ENCODE peak calls at places on chromosomes 12 and 14, in ten cellular contexts. V is IMR-90, W is HCT116, U is heart left ventricle, S is Peyer's patch, G is A549, X is prostate gland, F is H54, K is spleen, A is lower leg skin. N is an unnamed sample.

GRCh38 chr14:99952039-99952438 is 113.2 kb upstream of the EVL start:
- DNase-seq in V (no peak), W (no peak), U (no peak), S (no peak), G (no peak), X (no peak), F (no peak), K (no peak), A (no peak), N (no peak)

GRCh38 chr12:121942145-121942718 is 23.8 kb downstream of the CFAP251 start:
- DNase-seq in V (peak; percentile 86), W (no peak), U (no peak), S (no peak), G (no peak), X (no peak), F (no peak), K (no peak), A (no peak), N (no peak)

GRCh38 chr12:52005903-52006703 is 643 bp upstream of the TAMALIN start:
- DNase-seq in V (no peak), W (no peak), U (peak; percentile 57), S (peak; percentile 79), G (no peak), X (no peak), F (no peak), K (peak; percentile 93), A (peak; percentile 93), N (no peak)

GRCh38 chr12:54701940-54702592 is 53.9 kb upstream of the DCD start:
- DNase-seq in V (peak; percentile 41), W (peak; percentile 37), U (no peak), S (no peak), G (peak; percentile 34), X (peak; percentile 13), F (no peak), K (no peak), A (no peak), N (peak; percentile 75)

GRCh38 chr12:63802012-63802608 is 22.4 kb downstream of the RXYLT1 start:
- DNase-seq in V (peak; percentile 25), W (no peak), U (no peak), S (no peak), G (peak; percentile 33), X (no peak), F (no peak), K (no peak), A (no peak), N (peak; percentile 48)

GRCh38 chr12:254039-254438 is 8.6 kb downstream of the SLC6A13 start:
- DNase-seq in V (no peak), W (no peak), U (no peak), S (no peak), G (no peak), X (no peak), F (no peak), K (no peak), A (no peak), N (no peak)

GRCh38 chr12:52321433-52321832 is 235 bp upstream of the KRT83 start:
- DNase-seq in V (no peak), W (no peak), U (no peak), S (no peak), G (no peak), X (peak; percentile 54), F (no peak), K (peak; percentile 42), A (peak; percentile 83), N (no peak)

GRCh38 chr12:47218191-47218654 is 138.5 kb upstream of the AMIGO2 start:
- DNase-seq in V (no peak), W (no peak), U (no peak), S (no peak), G (no peak), X (no peak), F (no peak), K (no peak), A (no peak), N (no peak)

GRCh38 chr14:69226178-69226577 is 33.8 kb upstream of the GALNT16 start:
- DNase-seq in V (no peak), W (no peak), U (peak; percentile 10), S (no peak), G (no peak), X (no peak), F (no peak), K (no peak), A (no peak), N (no peak)

GRCh38 chr14:69226736-69227135 is 33.2 kb upstream of the GALNT16 start:
- DNase-seq in V (no peak), W (no peak), U (no peak), S (no peak), G (no peak), X (no peak), F (no peak), K (no peak), A (no peak), N (no peak)

GRCh38 chr14:69224946-69225345 is 33.6 kb downstream of the EXD2 start:
- DNase-seq in V (no peak), W (no peak), U (no peak), S (no peak), G (no peak), X (no peak), F (no peak), K (no peak), A (no peak), N (no peak)
- TF ChIP-seq POLR2A in V (no peak), W (no peak), U (no peak), S (no peak), G (no peak), X (no peak), F (no peak), K (no peak), A (no peak), N (no peak)

DNA sequence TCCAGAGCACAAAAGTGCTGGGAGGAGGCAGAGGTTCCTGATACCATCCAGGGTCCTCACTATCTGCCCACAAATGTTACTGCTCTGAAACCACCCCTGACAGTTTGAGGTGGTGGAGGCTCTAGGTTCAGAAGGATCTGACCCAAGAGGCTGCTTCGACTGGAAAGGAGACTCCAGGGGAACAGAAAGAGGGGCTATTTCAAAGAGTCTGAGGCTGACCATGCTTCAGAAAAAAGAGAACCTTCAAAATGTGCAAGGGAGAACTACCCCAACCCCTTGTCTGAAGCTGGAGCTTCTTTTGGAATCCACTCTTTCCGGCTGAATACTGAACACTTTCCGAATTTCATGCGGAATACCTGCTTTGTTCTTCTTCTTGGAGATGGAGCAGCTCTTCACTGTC is 41.8 kb downstream of the RBM19 start:
- DNase-seq in V (no peak), W (no peak), U (no peak), S (no peak), G (no peak), X (no peak), F (no peak), K (no peak), A (no peak), N (no peak)
- TF ChIP-seq POLR2A in V (no peak), W (no peak), U (no peak), S (no peak), G (no peak), X (no peak), F (no peak), K (no peak), A (no peak), N (no peak)

DNA sequence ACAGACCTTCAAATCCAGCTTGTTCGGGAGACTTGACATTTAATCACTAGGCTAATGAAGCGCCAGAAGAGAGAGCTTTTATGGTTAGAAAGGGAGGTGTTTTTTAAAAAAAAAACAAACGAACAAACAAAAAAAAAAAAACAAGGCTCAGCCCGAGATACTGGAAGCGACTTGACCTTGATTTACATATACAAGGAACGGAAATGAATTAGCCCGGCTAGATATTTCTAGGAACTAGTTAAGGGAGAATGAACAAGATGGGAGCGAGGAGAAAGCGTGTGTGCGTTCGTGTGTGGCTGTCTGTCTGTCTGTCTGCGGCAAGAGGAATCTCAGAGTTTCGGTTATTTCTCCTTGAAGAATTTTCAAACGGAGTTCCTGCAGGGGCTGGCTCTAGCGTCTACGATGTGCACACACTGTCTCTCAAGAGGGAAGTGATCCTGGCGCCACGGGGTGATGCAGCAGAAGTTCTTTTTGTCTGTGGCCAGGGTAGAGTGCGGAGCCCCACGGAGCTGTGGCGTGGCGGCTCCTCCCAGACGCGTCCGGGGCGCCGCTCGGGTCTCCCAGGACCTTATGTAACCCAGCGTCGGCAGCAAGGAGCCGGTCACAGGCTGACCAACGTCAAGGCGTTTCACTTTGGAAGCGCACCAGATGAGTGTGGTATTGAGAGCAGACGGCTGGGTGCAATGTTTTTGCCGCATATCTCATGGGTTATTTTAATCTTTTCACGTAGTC is 18.8 kb downstream of the SOCS2 start:
- DNase-seq in V (peak; percentile 87), W (peak; percentile 64), U (peak; percentile 89), S (peak; percentile 71), G (peak; percentile 80), X (peak; percentile 60), F (peak; percentile 41), K (peak; percentile 91), A (peak; percentile 95), N (peak; percentile 71)
- TF ChIP-seq POLR2A in V (peak; percentile 85), W (no peak), U (no peak), S (peak; percentile 29), G (peak; percentile 51), X (peak; percentile 32), F (peak; percentile 68), K (no peak), A (no peak), N (peak; percentile 69)

GRCh38 chr14:45134051-45134958 is at the start of gene FKBP3:
- DNase-seq in V (peak; percentile 99), W (peak; percentile 99), U (peak; percentile 98), S (peak; percentile 98), G (peak; percentile 97), X (peak; percentile 99), F (peak; percentile 79), K (peak; percentile 98), A (peak; percentile 98), N (peak; percentile 98)
- TF ChIP-seq POLR2A in V (peak; percentile 72), W (peak; percentile 85), U (no peak), S (peak; percentile 71), G (peak; percentile 87), X (peak; percentile 65), F (peak; percentile 65), K (peak; percentile 82), A (peak; percentile 69), N (peak; percentile 88)

GRCh38 chr14:29089849-29090248 is 323.3 kb downstream of the FOXG1 start:
- DNase-seq in V (no peak), W (no peak), U (no peak), S (no peak), G (no peak), X (no peak), F (no peak), K (no peak), A (no peak), N (no peak)

DNA sequence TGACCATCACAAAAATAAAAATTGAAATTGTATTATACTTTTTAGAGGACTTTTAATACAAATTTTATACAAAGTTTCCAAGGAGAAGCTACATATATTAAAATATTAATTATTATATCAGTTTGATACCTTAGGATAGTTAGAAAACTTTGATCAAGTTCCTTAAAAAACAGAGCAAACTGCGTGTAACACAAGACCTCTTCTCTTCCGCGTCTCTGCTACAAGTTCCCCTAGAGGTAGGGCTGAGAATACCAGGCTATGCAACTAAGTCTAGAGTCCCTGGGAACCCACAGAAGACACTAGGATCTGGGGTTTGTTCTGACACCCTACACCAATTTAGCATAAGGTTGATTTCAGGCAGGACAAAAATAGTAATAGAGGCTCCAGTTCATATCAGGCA is 319.0 kb downstream of the FOXG1 start:
- DNase-seq in V (peak; percentile 5), W (no peak), U (no peak), S (no peak), G (peak; percentile 1), X (no peak), F (no peak), K (no peak), A (no peak), N (no peak)
- TF ChIP-seq POLR2A in V (no peak), W (no peak), U (no peak), S (no peak), G (no peak), X (no peak), F (no peak), K (no peak), A (no peak), N (no peak)